ENCODE peak calls at places on chromosomes 12 and 14, in six cellular contexts. N is A549, A is K562, Q is endothelial cell of umbilical vein, V is GM12878, B is HepG2. P is an unnamed sample.

GRCh38 chr12:120240495-120240833 is 25.1 kb downstream of the PXN start:
- DNase-seq in N (no peak), A (no peak), Q (peak), V (no peak), B (no peak), P (no peak)

GRCh38 chr14:29222671-29223268 is 456.2 kb downstream of the FOXG1 start:
- DNase-seq in N (peak), A (no peak), Q (peak), V (no peak), B (peak), P (peak)

GRCh38 chr14:51652168-51653095 is 722 bp downstream of the FRMD6 start:
- DNase-seq in N (no peak), A (no peak), Q (peak), V (no peak), B (no peak), P (no peak)

GRCh38 chr14:31692376-31692781 is 131.2 kb downstream of the NUBPL start:
- DNase-seq in N (no peak), A (no peak), Q (no peak), V (no peak), B (no peak), P (no peak)

GRCh38 chr12:116794725-116795124 is 56.6 kb downstream of the RNFT2 start:
- DNase-seq in N (no peak), A (no peak), Q (no peak), V (no peak), B (no peak), P (no peak)

GRCh38 chr14:75752907-75753594 is 92.0 kb downstream of the TTLL5 start:
- DNase-seq in N (no peak), A (no peak), Q (no peak), V (no peak), B (no peak), P (no peak)

GRCh38 chr12:57616383-57617101 is 5.3 kb downstream of the ARHGEF25 start:
- DNase-seq in N (no peak), A (no peak), Q (no peak), V (no peak), B (no peak), P (no peak)

GRCh38 chr12:9869307-9870161 is at the start of gene CLEC2B:
- DNase-seq in N (peak), A (no peak), Q (peak), V (peak), B (no peak), P (peak)

GRCh38 chr14:61438036-61438435 is 116.7 kb downstream of the PRKCH start:
- DNase-seq in N (no peak), A (no peak), Q (no peak), V (no peak), B (no peak), P (no peak)

GRCh38 chr12:121466800-121467637 is 67.1 kb downstream of the RNF34 start:
- DNase-seq in N (peak), A (peak), Q (peak), V (peak), B (peak), P (peak)

GRCh38 chr12:6052940-6053329 is 71.5 kb downstream of the VWF start:
- DNase-seq in N (no peak), A (no peak), Q (peak), V (no peak), B (no peak), P (no peak)

GRCh38 chr12:80044694-80045046 is 54.7 kb upstream of the OTOGL start:
- DNase-seq in N (no peak), A (no peak), Q (peak), V (no peak), B (no peak), P (no peak)

GRCh38 chr14:63438065-63438757 is 105.0 kb downstream of the PPP2R5E start:
- DNase-seq in N (peak), A (peak), Q (peak), V (no peak), B (peak), P (peak)

GRCh38 chr12:126708492-126708896 is 1558.5 kb upstream of the TMEM132C start:
- DNase-seq in N (no peak), A (no peak), Q (no peak), V (no peak), B (no peak), P (no peak)

GRCh38 chr12:122836027-122836921 is 1.0 kb downstream of the HIP1R start:
- DNase-seq in N (no peak), A (peak), Q (peak), V (peak), B (peak), P (peak)

GRCh38 chr14:92651793-92652382 is 96.5 kb downstream of the LGMN start:
- DNase-seq in N (no peak), A (no peak), Q (no peak), V (no peak), B (no peak), P (peak)
- TF ChIP-seq MAX in N (no peak), A (no peak), Q (no peak), V (no peak), B (no peak), P (no peak)

GRCh38 chr12:53499261-53500118 is at the start of gene MAP3K12:
- DNase-seq in N (peak), A (peak), Q (peak), V (no peak), B (no peak), P (peak)

GRCh38 chr12:53500119-53500775 is 836 bp upstream of the TARBP2 start:
- DNase-seq in N (peak), A (peak), Q (no peak), V (no peak), B (peak), P (peak)

GRCh38 chr12:53497461-53497860 is 1.8 kb downstream of the MAP3K12 start:
- DNase-seq in N (no peak), A (no peak), Q (no peak), V (no peak), B (no peak), P (no peak)

GRCh38 chr12:53496752-53497032 is 2.6 kb downstream of the MAP3K12 start:
- DNase-seq in N (no peak), A (no peak), Q (no peak), V (no peak), B (no peak), P (no peak)

GRCh38 chr12:53498235-53498630 is 1.0 kb downstream of the MAP3K12 start:
- DNase-seq in N (no peak), A (no peak), Q (no peak), V (no peak), B (no peak), P (no peak)
- TF ChIP-seq MYC in N (no peak), A (no peak), Q (no peak), V (no peak), B (no peak), P (no peak)

DNA sequence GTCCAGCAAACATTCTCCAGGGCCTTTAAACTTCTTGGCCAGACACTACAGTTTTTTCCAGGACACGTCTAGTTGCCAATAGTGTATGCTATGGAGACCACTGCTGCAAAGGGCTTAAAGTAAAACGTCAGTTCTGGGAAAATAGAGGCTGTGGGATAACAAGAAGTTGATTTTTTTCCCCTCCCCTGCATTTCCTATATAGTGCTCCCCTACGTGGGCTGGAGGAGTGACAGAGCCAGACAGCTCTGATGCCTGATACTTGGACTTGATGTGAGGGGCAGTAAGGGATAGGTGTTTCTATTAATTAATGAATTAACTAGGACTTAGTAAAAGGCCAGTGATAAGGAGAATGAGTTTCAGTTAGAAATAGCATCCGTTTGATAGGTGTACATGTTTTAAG is 2.4 kb downstream of the ACVR1B start:
- DNase-seq in N (no peak), A (no peak), Q (peak), V (no peak), B (no peak), P (no peak)
- H3K4me3 ChIP-seq in N (no peak), A (no peak), Q (peak), V (no peak), B (peak), P (no peak)

GRCh38 chr14:22071001-22071400 is 397.4 kb upstream of the OR4E1 start:
- DNase-seq in N (no peak), A (no peak), Q (no peak), V (peak), B (no peak), P (peak)
- TF ChIP-seq MAX in N (no peak), A (no peak), Q (no peak), V (no peak), B (no peak), P (peak)

DNA sequence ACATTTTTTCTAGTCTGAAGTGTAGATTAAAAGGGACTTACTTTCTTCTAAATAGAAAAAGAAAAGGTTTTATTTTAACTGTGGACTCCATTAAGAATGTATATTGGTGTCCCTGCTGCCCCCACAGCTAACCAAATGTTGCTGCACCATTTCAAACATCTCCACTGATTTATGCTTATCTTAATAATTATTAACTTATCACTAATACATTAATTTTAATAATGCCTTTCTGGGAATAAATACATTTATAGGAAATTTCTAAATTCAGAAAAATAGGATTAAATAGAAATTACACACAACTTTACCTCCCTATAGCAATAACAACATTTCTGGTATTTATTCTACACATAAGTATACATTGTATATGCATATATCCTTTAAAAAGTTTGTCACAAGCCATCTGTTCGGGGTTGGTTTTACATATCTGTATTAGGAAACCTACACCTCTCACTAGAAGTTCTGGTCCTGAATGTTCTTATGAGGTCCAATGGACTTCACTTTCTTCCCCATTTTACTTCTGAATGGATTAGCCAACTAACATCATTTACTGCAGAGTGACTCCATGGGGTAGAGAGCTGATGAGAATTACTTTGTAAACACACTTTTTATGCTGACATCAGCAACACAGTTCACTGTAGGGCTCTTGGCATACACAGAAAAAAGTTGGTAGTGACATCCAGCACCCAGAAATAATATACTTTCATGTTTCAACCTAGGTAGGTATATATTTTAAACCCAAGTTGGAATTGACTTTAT is 9.4 kb upstream of the SELPLG start:
- DNase-seq in N (no peak), A (no peak), Q (peak), V (no peak), B (no peak), P (no peak)
- TF ChIP-seq MYC in N (no peak), A (no peak), Q (no peak), V (no peak), B (no peak), P (no peak)

DNA sequence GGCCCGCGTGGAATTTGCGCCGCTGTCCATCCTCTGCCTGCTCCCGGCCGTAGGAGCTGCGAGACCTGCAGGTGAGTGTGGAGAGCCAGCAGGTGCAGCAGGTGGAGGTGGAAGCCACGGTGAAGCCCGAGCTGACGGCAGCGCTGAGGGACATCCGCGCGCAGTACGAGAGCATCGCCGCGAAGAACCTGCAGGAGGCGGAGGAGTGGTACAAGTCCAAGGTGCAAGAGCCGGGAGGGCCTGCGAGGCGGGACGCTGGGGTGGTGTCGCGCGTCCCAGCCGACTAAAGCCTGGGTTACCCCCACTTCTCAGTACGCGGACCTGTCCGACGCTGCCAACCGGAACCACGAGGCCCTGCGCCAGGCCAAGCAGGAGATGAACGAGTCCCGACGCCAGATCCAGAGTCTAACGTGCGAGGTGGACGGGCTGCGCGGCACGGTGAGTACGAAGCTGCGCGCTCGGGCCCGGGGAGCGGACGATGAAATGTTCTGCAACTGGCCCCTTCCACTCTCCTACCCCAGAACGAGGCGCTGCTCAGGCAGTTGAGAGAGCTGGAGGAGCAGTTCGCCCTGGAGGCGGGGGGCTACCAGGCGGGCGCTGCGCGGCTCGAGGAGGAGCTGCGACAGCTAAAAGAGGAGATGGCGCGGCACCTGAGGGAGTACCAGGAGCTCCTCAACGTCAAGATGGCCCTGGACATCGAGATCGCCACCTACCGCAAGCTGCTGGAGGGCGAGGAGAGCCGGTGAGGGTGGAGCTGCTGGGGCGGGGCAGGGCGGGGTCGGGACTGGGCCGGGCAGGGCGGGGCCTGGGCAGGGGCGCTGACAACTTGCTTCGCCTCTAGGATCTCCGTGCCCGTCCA is 2.1 kb downstream of the PRPH start:
- DNase-seq in N (peak), A (peak), Q (no peak), V (no peak), B (peak), P (peak)
- H3K4me3 ChIP-seq in N (peak), A (peak), Q (no peak), V (peak), B (peak), P (no peak)

GRCh38 chr14:64721391-64721791 is 17.2 kb downstream of the PLEKHG3 start:
- DNase-seq in N (peak), A (no peak), Q (peak), V (no peak), B (no peak), P (peak)
- TF ChIP-seq MAX in N (peak), A (no peak), Q (no peak), V (no peak), B (no peak), P (no peak)

GRCh38 chr12:2283910-2284309 is 231.1 kb downstream of the CACNA1C start:
- DNase-seq in N (no peak), A (no peak), Q (no peak), V (no peak), B (no peak), P (peak)

GRCh38 chr12:2281446-2281845 is 228.7 kb downstream of the CACNA1C start:
- DNase-seq in N (no peak), A (no peak), Q (no peak), V (no peak), B (no peak), P (no peak)

GRCh38 chr12:2284321-2284813 is 231.6 kb downstream of the CACNA1C start:
- DNase-seq in N (no peak), A (no peak), Q (no peak), V (no peak), B (no peak), P (peak)

GRCh38 chr12:2283480-2283879 is 230.7 kb downstream of the CACNA1C start:
- DNase-seq in N (no peak), A (no peak), Q (no peak), V (no peak), B (no peak), P (no peak)

DNA sequence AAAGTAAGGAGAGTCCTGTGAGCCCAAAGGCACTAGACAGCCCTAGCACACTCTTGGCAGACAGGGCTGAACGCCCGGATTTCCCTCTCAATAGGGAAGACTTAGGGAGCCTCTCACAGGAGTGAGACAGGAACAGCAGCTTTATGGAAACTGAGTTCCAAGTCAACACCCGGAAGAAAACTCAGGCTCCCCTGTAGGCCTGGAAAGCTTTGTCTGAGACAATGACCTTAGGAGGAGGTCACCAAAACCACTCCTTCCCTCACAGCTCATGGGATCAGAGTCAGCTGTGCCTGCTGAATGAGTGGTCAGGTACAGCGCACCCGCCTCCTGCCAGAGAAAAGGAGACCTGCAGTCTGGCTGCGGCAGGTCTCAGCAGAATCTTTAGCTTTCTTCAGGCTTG is 229.5 kb downstream of the CACNA1C start:
- DNase-seq in N (no peak), A (no peak), Q (no peak), V (no peak), B (peak), P (no peak)
- TF ChIP-seq MYC in N (no peak), A (no peak), Q (no peak), V (no peak), B (no peak), P (no peak)

DNA sequence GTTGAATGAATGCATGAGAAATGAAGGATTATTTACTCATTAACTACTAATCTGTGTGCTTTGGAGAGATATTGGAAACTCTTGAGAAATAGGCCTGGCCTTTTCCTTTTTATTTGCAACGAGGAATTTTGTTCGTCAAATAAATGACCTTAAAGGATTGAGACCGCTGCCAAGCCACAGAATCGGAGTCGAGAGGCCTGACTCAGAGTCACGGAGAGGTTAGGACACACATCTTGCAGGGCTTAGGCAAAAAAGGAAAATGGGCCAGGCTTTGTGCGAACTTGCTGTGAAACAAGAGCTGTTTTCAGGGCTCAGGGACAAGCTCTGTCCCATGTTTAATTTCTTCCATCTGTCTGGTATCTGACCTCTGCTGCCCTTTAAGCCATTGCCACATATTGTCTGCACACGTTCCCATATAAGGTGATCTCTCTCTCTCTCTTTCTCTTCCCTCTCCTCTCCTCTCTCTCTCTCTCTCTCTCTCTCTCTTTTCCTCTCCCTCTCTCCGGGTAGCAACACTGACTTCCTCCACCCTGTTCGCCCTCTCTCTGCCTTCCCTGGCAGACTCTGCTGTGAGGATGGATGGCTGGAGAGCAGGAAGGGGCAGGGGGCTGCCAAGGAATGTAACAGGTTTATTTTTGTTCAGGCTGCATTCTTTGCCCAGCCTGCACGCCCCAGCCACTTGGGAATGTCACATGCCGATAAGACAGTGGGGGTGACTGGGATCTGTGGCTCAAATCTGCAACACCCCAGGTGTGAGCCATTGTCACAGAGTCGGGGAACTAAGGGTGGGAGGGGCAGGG is 14.9 kb upstream of the IFT81 start:
- DNase-seq in N (peak), A (no peak), Q (peak), V (no peak), B (peak), P (peak)
- H3K4me3 ChIP-seq in N (peak), A (no peak), Q (no peak), V (no peak), B (peak), P (no peak)

GRCh38 chr12:26187429-26187828 is 7.9 kb upstream of the SSPN start:
- DNase-seq in N (no peak), A (no peak), Q (no peak), V (no peak), B (peak), P (no peak)
- TF ChIP-seq MAX in N (no peak), A (no peak), Q (no peak), V (no peak), B (no peak), P (no peak)